ENCODE peak calls at places on chromosome 20, in nine cellular contexts. A is tibial artery, O is pancreas, K is heart right ventricle, Z is WTC11, Q is RWPE1, G is AG09309, H is kidney epithelial cell, B is cardiac muscle cell. V is an unnamed sample.

GRCh38 chr20:63258826-63259225 is 4.6 kb upstream of the NKAIN4 start:
- DNase-seq in G (no peak), O (no peak), Z (no peak), K (no peak), Q (no peak), H (no peak), A (no peak), B (peak; percentile 32), V (no peak)

GRCh38 chr20:50325651-50326050 is 135.0 kb downstream of the CEBPB start:
- DNase-seq in B (no peak), Z (no peak), A (no peak), O (no peak), H (no peak), K (no peak), G (no peak), Q (no peak), V (no peak)

GRCh38 chr20:4820833-4821518 is 99.3 kb downstream of the PRND start:
- DNase-seq in O (no peak), H (peak; percentile 41), B (peak; percentile 76), K (no peak), A (peak; percentile 63), Q (peak; percentile 33), Z (no peak), G (peak; percentile 58), V (no peak)

GRCh38 chr20:33796263-33796906 is 14.8 kb upstream of the CHMP4B start:
- DNase-seq in A (no peak), Q (peak; percentile 75), Z (no peak), H (no peak), B (no peak), O (peak; percentile 80), K (no peak), G (no peak), V (no peak)

GRCh38 chr20:35619196-35620095 is 3.8 kb downstream of the SPAG4 start:
- DNase-seq in O (peak; percentile 93), K (peak; percentile 83), G (peak; percentile 21), B (peak; percentile 86), Q (peak; percentile 98), H (peak; percentile 58), A (peak; percentile 86), Z (peak; percentile 96), V (peak; percentile 88)

GRCh38 chr20:56626367-56627121 is 2.6 kb upstream of the TFAP2C start:
- DNase-seq in Z (peak; percentile 79), G (no peak), B (peak; percentile 24), A (no peak), H (no peak), K (no peak), Q (peak; percentile 32), O (no peak), V (no peak)

GRCh38 chr20:61628901-61629300 is 376.8 kb downstream of the CDH4 start:
- DNase-seq in K (no peak), G (no peak), Q (no peak), A (no peak), B (no peak), Z (no peak), O (no peak), H (no peak), V (no peak)

GRCh38 chr20:37914367-37914671 is 11.4 kb downstream of the VSTM2L start:
- DNase-seq in K (no peak), G (no peak), O (no peak), B (no peak), A (no peak), Z (no peak), Q (no peak), H (no peak), V (no peak)

GRCh38 chr20:44720617-44720993 is 5.4 kb downstream of the CCN5 start:
- DNase-seq in Z (no peak), Q (peak; percentile 93), B (peak; percentile 74), O (no peak), K (no peak), H (no peak), G (no peak), A (peak; percentile 92), V (no peak)

GRCh38 chr20:845967-846893 is 12.7 kb downstream of the FAM110A start:
- DNase-seq in A (no peak), Z (no peak), B (no peak), O (no peak), K (peak; percentile 22), Q (no peak), G (no peak), H (no peak), V (no peak)

GRCh38 chr20:845226-845868 is 11.8 kb downstream of the FAM110A start:
- DNase-seq in A (no peak), K (peak; percentile 23), H (no peak), O (no peak), Q (no peak), B (no peak), G (no peak), Z (peak; percentile 31), V (no peak)

GRCh38 chr20:843908-844307 is 10.4 kb downstream of the FAM110A start:
- DNase-seq in O (no peak), Q (peak; percentile 52), A (no peak), K (no peak), H (no peak), B (no peak), G (no peak), Z (no peak), V (no peak)

GRCh38 chr20:842547-842940 is 9.0 kb downstream of the FAM110A start:
- DNase-seq in K (no peak), Z (no peak), Q (no peak), G (no peak), H (no peak), A (no peak), B (no peak), O (no peak), V (no peak)

DNA sequence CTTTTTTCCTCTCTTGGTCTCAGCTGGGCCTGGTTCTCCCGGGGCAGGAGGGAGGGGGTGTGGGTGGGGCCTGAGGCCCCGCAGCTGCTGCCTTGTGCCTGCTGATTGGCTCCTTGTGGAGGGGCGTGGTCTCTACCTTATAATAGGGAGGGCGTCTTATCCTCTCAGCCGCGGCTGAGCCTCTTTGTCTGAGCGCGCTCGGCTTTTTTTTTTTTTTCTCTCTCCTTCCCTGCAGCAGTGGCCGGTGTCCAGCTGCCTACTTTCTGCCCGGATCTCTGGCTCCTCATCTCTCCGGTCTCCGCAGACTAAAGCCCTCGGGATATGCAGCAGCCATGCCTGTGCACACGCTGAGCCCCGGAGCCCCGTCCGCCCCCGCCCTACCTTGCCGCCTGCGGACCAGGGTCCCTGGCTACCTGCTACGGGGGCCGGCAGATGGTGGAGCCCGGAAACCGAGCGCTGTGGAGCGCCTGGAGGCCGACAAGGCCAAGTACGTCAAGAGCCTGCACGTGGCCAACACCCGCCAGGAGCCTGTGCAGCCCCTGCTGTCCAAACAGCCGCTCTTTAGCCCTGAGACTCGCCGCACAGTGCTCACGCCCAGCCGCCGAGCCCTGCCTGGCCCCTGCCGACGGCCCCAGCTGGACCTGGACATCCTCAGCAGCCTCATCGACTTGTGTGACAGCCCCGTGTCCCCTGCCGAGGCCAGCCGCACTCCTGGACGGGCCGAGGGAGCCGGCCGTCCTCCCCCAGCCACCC is 11.1 kb downstream of the FAM110A start:
- DNase-seq in Q (peak; percentile 98), G (no peak), B (peak; percentile 95), A (peak; percentile 91), H (peak; percentile 78), O (peak; percentile 75), Z (peak; percentile 92), K (peak; percentile 88), V (peak; percentile 88)
- TF ChIP-seq CTCF in Q (no peak), G (no peak), B (no peak), A (no peak), H (no peak), O (no peak), Z (no peak), K (no peak), V (no peak)

GRCh38 chr20:36745234-36745926 is 510 bp downstream of the NDRG3 start:
- DNase-seq in H (no peak), K (no peak), A (peak; percentile 65), Q (no peak), Z (no peak), B (peak; percentile 8), O (peak; percentile 80), G (no peak), V (no peak)
- TF ChIP-seq CTCF in H (no peak), K (no peak), A (no peak), Q (no peak), Z (no peak), B (no peak), O (no peak), G (peak; percentile 3), V (no peak)

GRCh38 chr20:2713285-2713684 is 20.7 kb downstream of the EBF4 start:
- DNase-seq in H (no peak), Q (no peak), A (no peak), B (no peak), O (no peak), G (no peak), Z (no peak), K (no peak), V (no peak)
- TF ChIP-seq CTCF in H (no peak), Q (no peak), A (peak; percentile 15), B (peak; percentile 5), O (no peak), G (peak; percentile 19), Z (no peak), K (no peak), V (peak; percentile 36)

GRCh38 chr20:1392443-1392692 is 486 bp downstream of the FKBP1A start:
- DNase-seq in K (no peak), Z (no peak), O (no peak), Q (no peak), A (no peak), H (no peak), B (no peak), G (no peak), V (no peak)

GRCh38 chr20:1391640-1392442 is 1.0 kb downstream of the FKBP1A start:
- DNase-seq in K (no peak), A (no peak), G (no peak), Q (no peak), H (no peak), Z (no peak), B (peak; percentile 69), O (no peak), V (peak; percentile 38)

GRCh38 chr20:1393507-1393882 is 641 bp upstream of the FKBP1A start:
- DNase-seq in O (no peak), G (no peak), K (no peak), B (no peak), H (no peak), Q (no peak), A (no peak), Z (no peak), V (no peak)

GRCh38 chr20:1390552-1391403 is 2.1 kb downstream of the FKBP1A start:
- DNase-seq in Q (no peak), O (no peak), G (no peak), K (no peak), Z (no peak), A (no peak), H (no peak), B (no peak), V (no peak)

DNA sequence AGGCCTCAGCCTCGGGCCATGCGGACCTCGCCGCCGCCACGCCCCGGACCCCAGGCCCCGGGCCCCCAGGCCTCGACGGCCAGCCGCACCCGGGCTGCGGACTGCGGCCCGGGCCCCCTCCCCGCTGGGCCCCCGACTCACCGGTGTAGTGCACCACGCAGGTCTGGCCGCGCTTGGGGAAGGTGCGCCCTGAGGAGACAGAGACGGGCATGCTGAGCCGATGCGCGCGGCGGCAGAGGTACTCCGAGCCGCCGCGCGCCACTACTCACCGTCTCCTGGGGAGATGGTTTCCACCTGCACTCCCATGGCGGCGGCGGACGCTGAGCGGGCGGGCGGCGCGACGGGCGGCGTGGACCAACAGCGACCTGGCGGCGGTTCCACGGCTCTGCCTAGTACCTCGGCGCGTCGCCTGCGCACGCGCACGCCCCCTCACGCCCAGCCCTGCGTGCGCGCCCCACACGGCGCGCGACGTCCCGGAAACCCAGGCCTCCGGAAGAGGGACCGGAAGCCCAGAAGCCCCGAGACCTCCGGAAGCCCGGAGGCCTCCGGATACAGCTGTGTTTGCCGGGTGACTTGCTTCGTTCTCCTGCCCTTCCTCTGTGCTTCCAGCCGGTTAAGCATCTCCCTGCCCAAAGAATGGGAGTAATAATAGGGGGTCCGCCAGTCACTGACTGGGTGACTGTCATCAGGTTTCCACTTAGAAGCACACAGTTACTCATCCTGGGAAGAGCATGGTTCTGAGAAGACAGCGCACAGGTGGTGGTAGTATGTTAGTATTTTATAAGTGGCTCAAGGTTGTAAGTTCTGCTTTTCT is at the start of gene FKBP1A:
- DNase-seq in O (peak; percentile 97), H (no peak), Z (peak; percentile 74), A (peak; percentile 94), K (peak; percentile 94), B (peak; percentile 94), G (no peak), Q (peak; percentile 92), V (peak; percentile 95)
- TF ChIP-seq CTCF in O (peak; percentile 11), H (no peak), Z (no peak), A (peak; percentile 26), K (peak; percentile 23), B (no peak), G (no peak), Q (no peak), V (no peak)

V was measured in GM12865.